ENCODE peak calls at places on chromosomes 1 and 21, in seven cellular contexts. T, K, D, C, L, N and M are unnamed samples.

GRCh38 chr1:110107867-110108469 is 4.3 kb upstream of the UBL4B start:
- DNase-seq in T (no peak), K (peak; percentile 25), D (no peak), C (peak; percentile 55), L (no peak), N (no peak), M (no peak)

GRCh38 chr1:100597784-100598183 is 59.8 kb downstream of the GPR88 start:
- DNase-seq in T (no peak), K (no peak), D (no peak), C (no peak), L (no peak), N (no peak), M (no peak)

GRCh38 chr1:113913887-113914664 is 8.9 kb downstream of the DCLRE1B start:
- DNase-seq in T (no peak), K (no peak), D (no peak), C (no peak), L (no peak), N (no peak), M (no peak)

GRCh38 chr1:112674986-112675727 is 698 bp downstream of the MOV10 start:
- DNase-seq in T (peak; percentile 41), K (peak; percentile 75), D (peak; percentile 77), C (peak; percentile 72), L (peak; percentile 42), N (no peak), M (no peak)

GRCh38 chr1:10056599-10056987 is 23.8 kb downstream of the UBE4B start:
- DNase-seq in T (no peak), K (no peak), D (no peak), C (no peak), L (no peak), N (no peak), M (no peak)

GRCh38 chr1:76336951-76337371 is 262.4 kb downstream of the ST6GALNAC3 start:
- DNase-seq in T (peak; percentile 5), K (peak; percentile 73), D (peak; percentile 51), C (peak; percentile 88), L (no peak), N (no peak), M (peak; percentile 65)

GRCh38 chr1:97906567-97907228 is 14.1 kb downstream of the DPYD start:
- DNase-seq in T (no peak), K (peak; percentile 55), D (no peak), C (no peak), L (peak; percentile 74), N (no peak), M (peak; percentile 57)

GRCh38 chr1:2311184-2312032 is 79.9 kb downstream of the MORN1 start:
- DNase-seq in T (peak; percentile 68), K (no peak), D (peak; percentile 88), C (peak; percentile 57), L (peak; percentile 72), N (peak; percentile 50), M (peak; percentile 75)

GRCh38 chr1:39652105-39652504 is 12.7 kb upstream of the HEYL start:
- DNase-seq in T (no peak), K (peak; percentile 79), D (no peak), C (no peak), L (peak; percentile 37), N (no peak), M (no peak)

GRCh38 chr1:8017495-8018310 is 8.4 kb downstream of the ERRFI1 start:
- DNase-seq in T (no peak), K (no peak), D (peak; percentile 47), C (peak; percentile 11), L (no peak), N (no peak), M (no peak)

GRCh38 chr21:43866233-43866632 is 1.2 kb downstream of the AGPAT3 start:
- DNase-seq in T (peak; percentile 47), K (no peak), D (peak; percentile 75), C (peak; percentile 45), L (no peak), N (no peak), M (no peak)

GRCh38 chr1:109750241-109750882 is 9.5 kb upstream of the GSTM3 start:
- DNase-seq in T (no peak), K (no peak), D (no peak), C (no peak), L (no peak), N (no peak), M (no peak)

GRCh38 chr1:60281360-60281932 is 207.9 kb upstream of the C1orf87 start:
- DNase-seq in T (peak; percentile 7), K (no peak), D (peak; percentile 85), C (peak; percentile 72), L (peak; percentile 64), N (peak; percentile 57), M (peak; percentile 45)

GRCh38 chr1:966135-966602 is at the start of gene PLEKHN1:
- DNase-seq in T (no peak), K (peak; percentile 60), D (peak; percentile 64), C (no peak), L (no peak), N (no peak), M (no peak)

GRCh38 chr21:25220954-25221353 is 386.3 kb downstream of the MRPL39 start:
- DNase-seq in T (no peak), K (no peak), D (no peak), C (no peak), L (no peak), N (no peak), M (no peak)

GRCh38 chr1:58927026-58927721 is 143.3 kb upstream of the JUN start:
- DNase-seq in T (no peak), K (no peak), D (no peak), C (no peak), L (no peak), N (no peak), M (no peak)

GRCh38 chr1:52978045-52978444 is 51.0 kb downstream of the SCP2 start:
- DNase-seq in T (no peak), K (no peak), D (no peak), C (no peak), L (no peak), N (no peak), M (no peak)

GRCh38 chr1:2073382-2074230 is 23.4 kb downstream of the PRKCZ start:
- DNase-seq in T (no peak), K (no peak), D (no peak), C (peak; percentile 87), L (no peak), N (no peak), M (no peak)

GRCh38 chr1:2105781-2106524 is 55.7 kb downstream of the PRKCZ start:
- DNase-seq in T (no peak), K (peak; percentile 28), D (no peak), C (no peak), L (no peak), N (no peak), M (peak; percentile 50)

GRCh38 chr1:191388283-191388682 is 770.0 kb upstream of the RGS18 start:
- DNase-seq in T (no peak), K (no peak), D (no peak), C (no peak), L (no peak), N (no peak), M (no peak)

GRCh38 chr1:1178794-1179331 is 5.2 kb downstream of the TTLL10 start:
- DNase-seq in T (no peak), K (peak; percentile 48), D (no peak), C (peak; percentile 7), L (no peak), N (no peak), M (peak; percentile 39)

GRCh38 chr1:23601968-23602876 is 42.9 kb upstream of the ID3 start:
- DNase-seq in T (peak; percentile 57), K (peak; percentile 2), D (no peak), C (no peak), L (no peak), N (no peak), M (no peak)
- H3K4me1 ChIP-seq in T (peaks cover 97% of the 10 kb centered on the region), K (peaks cover 15% of the 10 kb centered on the region), D (no peaks in the 10 kb centered on the region), C (peaks cover 15% of the 10 kb centered on the region), L (no peaks in the 10 kb centered on the region), N (peaks cover 7% of the 10 kb centered on the region), M (no peaks in the 10 kb centered on the region)

DNA sequence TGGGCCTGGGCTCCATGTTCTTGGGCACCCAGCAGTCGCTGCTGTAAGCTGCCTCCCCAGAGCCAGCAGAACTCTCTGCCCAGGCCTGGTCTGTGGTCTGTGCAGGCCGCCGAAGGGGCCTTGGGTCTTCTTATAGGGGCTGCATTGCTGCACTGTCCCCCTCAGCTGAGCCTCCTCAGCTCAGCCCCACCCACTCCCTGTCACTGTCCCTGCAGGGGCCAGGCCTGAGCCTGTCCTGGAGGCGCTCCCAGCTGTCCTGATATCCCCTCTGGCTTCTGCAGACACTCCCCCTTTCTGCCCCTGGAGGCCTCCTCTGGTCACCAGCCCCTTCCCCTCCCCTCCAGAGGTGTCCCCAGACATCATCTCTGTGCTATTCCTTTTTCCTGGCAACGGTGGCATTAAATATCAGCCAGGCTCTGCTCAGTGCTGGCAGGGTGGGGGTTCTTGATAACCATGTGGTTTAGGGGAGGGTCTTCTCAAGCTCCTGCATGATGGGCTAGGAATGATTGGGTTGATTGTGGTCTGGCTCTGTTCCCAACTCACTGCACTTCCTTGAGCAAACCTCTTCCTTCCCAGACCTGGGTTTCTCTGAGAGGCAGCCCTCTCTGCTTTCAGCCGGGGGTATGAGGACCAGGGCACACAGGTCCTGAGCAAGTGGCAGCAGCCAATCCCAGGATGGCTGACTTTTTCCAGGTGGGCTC is 3.6 kb upstream of the FOXO6 start:
- DNase-seq in T (no peak), K (no peak), D (no peak), C (peak; percentile 67), L (no peak), N (no peak), M (no peak)
- H3K4me1 ChIP-seq in T (peaks cover 8% of the 10 kb centered on the region), K (peaks cover 44% of the 10 kb centered on the region), D (peaks cover 33% of the 10 kb centered on the region), C (peaks cover 8% of the 10 kb centered on the region), L (peaks cover 47% of the 10 kb centered on the region), N (peaks cover 10% of the 10 kb centered on the region), M (peaks cover 26% of the 10 kb centered on the region)

DNA sequence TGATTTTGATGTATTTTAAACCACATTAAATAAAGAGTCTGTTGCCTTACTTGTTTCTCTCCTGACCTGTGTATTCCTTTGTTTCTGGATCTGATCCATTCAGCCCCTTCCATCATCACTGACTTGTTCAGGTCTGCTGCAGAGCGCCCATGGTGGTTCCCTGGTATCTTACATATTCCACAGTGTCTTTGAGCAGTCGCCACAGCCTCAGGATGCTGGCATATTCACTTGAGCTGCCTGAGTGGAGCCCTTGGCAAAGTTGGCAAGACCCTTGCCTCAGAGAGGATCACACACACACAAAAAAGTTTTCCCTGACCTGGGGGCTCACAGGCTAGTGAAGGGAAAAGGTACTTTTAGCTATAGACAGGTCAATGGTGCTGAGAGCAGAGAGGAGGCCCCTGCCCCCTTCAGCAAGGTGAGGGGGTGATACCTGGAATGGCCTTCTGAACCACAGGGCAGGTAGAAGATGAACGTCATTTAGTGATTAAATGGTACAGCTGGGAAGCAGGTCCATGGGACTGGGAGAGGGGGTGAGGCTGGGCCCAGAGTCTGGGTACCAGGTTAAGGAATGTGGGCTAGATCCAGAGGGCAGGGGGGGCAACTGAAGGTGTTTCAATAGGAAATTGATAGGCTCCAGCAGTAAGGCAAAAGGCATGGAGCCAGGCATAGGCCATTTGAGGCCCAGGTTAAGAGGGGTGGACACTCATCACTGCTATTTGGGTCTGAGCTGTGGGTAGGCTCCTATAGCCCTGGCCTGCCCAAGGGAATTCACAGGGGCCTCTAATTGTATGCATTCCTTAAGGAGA is 2.0 kb upstream of the CCDC28B start:
- DNase-seq in T (no peak), K (no peak), D (no peak), C (no peak), L (no peak), N (no peak), M (no peak)
- H3K4me1 ChIP-seq in T (peaks cover 39% of the 10 kb centered on the region), K (peaks cover 29% of the 10 kb centered on the region), D (no peaks in the 10 kb centered on the region), C (peaks cover 8% of the 10 kb centered on the region), L (peaks cover 30% of the 10 kb centered on the region), N (peaks cover 4% of the 10 kb centered on the region), M (peaks cover 26% of the 10 kb centered on the region)

DNA sequence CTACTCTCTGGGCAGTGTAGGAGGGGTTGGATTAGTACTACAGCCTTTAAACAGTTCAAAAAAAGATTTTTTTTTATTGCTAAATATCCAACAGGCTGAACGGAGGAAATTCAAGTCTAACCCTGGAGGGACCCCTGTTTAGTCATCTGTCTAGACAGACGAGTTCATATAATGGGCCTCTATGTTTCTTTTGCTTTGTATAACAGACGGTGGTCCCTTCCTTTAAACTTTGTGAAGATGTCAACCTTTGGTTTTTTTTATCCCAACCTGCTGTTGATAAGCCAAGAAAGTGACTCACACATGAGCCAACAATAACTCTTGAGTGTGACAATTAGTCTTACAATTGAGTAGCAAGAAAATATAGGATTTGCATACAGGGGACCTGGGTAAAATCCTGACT is 29.8 kb downstream of the TGFB2 start:
- DNase-seq in T (no peak), K (no peak), D (no peak), C (no peak), L (no peak), N (no peak), M (no peak)
- H3K4me1 ChIP-seq in T (no peaks in the 10 kb centered on the region), K (peaks cover 56% of the 10 kb centered on the region), D (peaks cover 23% of the 10 kb centered on the region), C (no peaks in the 10 kb centered on the region), L (peaks cover 46% of the 10 kb centered on the region), N (no peaks in the 10 kb centered on the region), M (peaks cover 52% of the 10 kb centered on the region)